ENCODE peak calls at places on chromosomes 4 and X, in five cellular contexts. N is K562, I is fibroblast of lung, M is HCT116, D is HepG2. H is an unnamed sample.

GRCh38 chr4:25953740-25954139 is 39.7 kb downstream of the SMIM20 start:
- DNase-seq in M (peak; percentile 79), I (peak; percentile 4), N (no peak), D (peak; percentile 21), H (peak; percentile 70)

GRCh38 chrX:136767104-136767941 is 13.4 kb downstream of the ARHGEF6 start:
- DNase-seq in N (peak; percentile 67), D (peak; percentile 1), I (peak; percentile 60), M (no peak), H (peak; percentile 2)

GRCh38 chrX:69361286-69361926 is 142.7 kb upstream of the NALF2 start:
- DNase-seq in N (no peak), M (no peak), D (no peak), I (peak; percentile 39), H (peak; percentile 4)

GRCh38 chr4:67762091-67762490 is 7.9 kb upstream of the GNRHR start:
- DNase-seq in I (peak; percentile 58), D (no peak), M (no peak), N (no peak), H (no peak)

GRCh38 chr4:10535900-10536299 is 78.7 kb upstream of the ZNF518B start:
- DNase-seq in I (no peak), D (no peak), M (no peak), N (no peak), H (no peak)

GRCh38 chr4:99998062-99998880 is 48.2 kb upstream of the H2AZ1 start:
- DNase-seq in N (no peak), M (peak; percentile 37), I (peak; percentile 59), D (peak; percentile 9), H (peak; percentile 34)

GRCh38 chr4:184471872-184472539 is 2.3 kb downstream of the IRF2 start:
- DNase-seq in I (peak; percentile 40), M (no peak), N (no peak), D (no peak), H (peak; percentile 38)

GRCh38 chrX:149531599-149531998 is 9.2 kb upstream of the EOLA1 start:
- DNase-seq in I (no peak), M (no peak), N (no peak), D (no peak), H (no peak)

GRCh38 chr4:85913925-85914694 is 439.2 kb downstream of the ARHGAP24 start:
- DNase-seq in I (no peak), M (no peak), N (no peak), D (no peak), H (no peak)
- H3K27ac ChIP-seq in I (no peak overlapping the region), M (no peak overlapping the region), N (no peak overlapping the region), D (no peak overlapping the region), H (no peak overlapping the region)

DNA sequence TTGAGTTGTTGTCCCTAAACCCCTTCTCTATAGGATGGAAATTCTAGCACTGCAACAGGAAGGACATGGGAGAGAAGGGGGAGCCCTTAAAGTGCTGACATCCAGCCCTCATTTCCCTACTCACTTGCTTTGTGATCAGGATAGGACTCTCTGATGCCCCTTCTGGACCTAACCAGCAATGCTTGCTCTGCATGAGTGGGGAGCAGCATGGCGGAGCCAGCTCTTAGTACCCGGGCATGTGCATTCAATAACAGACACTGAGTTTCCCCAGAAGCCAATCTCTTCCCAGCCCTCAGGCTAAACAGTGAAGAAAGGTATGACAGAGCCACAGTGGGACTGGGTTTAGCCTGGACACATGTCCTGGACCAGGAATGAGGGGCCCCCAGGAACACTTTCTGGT is 14.0 kb downstream of the SOD3 start:
- DNase-seq in D (no peak), I (no peak), N (no peak), M (no peak), H (no peak)
- TF ChIP-seq CTCF in D (peak; percentile 4), I (no peak), N (peak; percentile 29), M (no peak), H (no peak)

DNA sequence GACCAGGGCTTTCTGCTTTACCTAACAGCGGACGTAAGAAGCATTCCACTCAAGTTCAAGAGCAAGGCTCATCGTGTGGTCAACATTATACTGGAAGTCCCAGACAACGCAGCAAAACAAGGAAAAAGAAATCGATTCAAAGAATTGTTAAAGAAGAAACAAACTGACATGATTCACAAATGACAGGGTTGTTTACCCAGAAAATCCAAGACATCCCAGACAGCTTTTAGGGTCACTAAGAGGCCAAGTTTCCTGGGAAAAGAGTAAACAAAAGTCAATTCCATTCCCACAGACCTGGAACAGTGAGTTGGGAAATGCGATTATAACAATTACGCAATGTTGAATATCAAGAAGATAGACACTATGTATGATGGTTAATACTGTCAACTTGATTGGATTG is 21.5 kb upstream of the HTRA3 start:
- DNase-seq in I (peak; percentile 59), M (no peak), N (no peak), D (no peak), H (no peak)
- H3K27ac ChIP-seq in I (no peak overlapping the region), M (no peak overlapping the region), N (no peak overlapping the region), D (no peak overlapping the region), H (no peak overlapping the region)

GRCh38 chr4:142886566-142886965 is 40.5 kb upstream of the INPP4B start:
- DNase-seq in D (no peak), I (no peak), N (no peak), M (no peak), H (no peak)

GRCh38 chr4:142881331-142881730 is 35.2 kb upstream of the INPP4B start:
- DNase-seq in M (no peak), I (no peak), N (no peak), D (no peak), H (no peak)

GRCh38 chr4:142883433-142883832 is 37.3 kb upstream of the INPP4B start:
- DNase-seq in I (peak; percentile 28), N (no peak), M (peak; percentile 12), D (no peak), H (no peak)
- TF ChIP-seq CTCF in I (no peak), N (no peak), M (peak; percentile 15), D (no peak), H (no peak)

DNA sequence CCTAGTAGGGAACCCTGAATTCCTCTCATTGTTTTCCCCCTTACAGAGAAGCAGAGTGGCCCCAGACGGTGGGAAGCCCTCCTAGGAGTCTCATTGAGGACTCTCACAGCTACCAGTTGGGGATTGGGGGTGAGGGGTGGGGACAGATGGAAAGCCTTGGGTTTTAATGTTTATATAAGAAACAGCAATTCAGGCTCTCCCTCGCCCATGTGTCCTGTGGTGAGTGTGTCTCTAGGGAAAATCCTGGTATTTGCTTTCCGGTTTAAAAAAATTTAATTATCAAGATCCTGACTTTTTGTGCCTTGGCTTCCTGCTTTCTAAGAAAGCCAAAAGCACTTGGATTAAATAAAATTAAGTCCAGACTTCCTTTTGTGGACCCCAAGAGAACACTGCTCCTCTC is 93.9 kb downstream of the SOWAHB start:
- DNase-seq in D (no peak), I (peak; percentile 21), M (no peak), N (no peak), H (no peak)
- H3K27ac ChIP-seq in D (no peak overlapping the region), I (peak overlapping the region; percentile 59), M (no peak overlapping the region), N (no peak overlapping the region), H (peak overlapping the region; percentile 39)

GRCh38 chr4:77862478-77863216 is at the start of gene MRPL1:
- DNase-seq in M (peak; percentile 95), N (peak; percentile 77), D (peak; percentile 94), I (peak; percentile 98), H (peak; percentile 89)
- TF ChIP-seq CTCF in M (no peak), N (no peak), D (peak; percentile 66), I (no peak), H (no peak)

GRCh38 chr4:3863841-3864734 is 97.9 kb downstream of the ADRA2C start:
- DNase-seq in M (no peak), N (no peak), D (no peak), I (no peak), H (no peak)

GRCh38 chr4:3864736-3865721 is 98.8 kb downstream of the ADRA2C start:
- DNase-seq in M (no peak), D (no peak), N (no peak), I (no peak), H (no peak)

GRCh38 chr4:3860913-3861636 is 94.9 kb downstream of the ADRA2C start:
- DNase-seq in N (no peak), I (no peak), M (no peak), D (no peak), H (no peak)

GRCh38 chr4:3861720-3862639 is 95.8 kb downstream of the ADRA2C start:
- DNase-seq in M (no peak), I (no peak), N (no peak), D (no peak), H (no peak)

GRCh38 chr4:3862640-3863420 is 96.6 kb downstream of the ADRA2C start:
- DNase-seq in M (no peak), D (no peak), N (peak; percentile 43), I (no peak), H (no peak)
- H3K27ac ChIP-seq in M (peak overlapping the region; percentile 26), D (no peak overlapping the region), N (no peak overlapping the region), I (no peak overlapping the region), H (no peak overlapping the region)

DNA sequence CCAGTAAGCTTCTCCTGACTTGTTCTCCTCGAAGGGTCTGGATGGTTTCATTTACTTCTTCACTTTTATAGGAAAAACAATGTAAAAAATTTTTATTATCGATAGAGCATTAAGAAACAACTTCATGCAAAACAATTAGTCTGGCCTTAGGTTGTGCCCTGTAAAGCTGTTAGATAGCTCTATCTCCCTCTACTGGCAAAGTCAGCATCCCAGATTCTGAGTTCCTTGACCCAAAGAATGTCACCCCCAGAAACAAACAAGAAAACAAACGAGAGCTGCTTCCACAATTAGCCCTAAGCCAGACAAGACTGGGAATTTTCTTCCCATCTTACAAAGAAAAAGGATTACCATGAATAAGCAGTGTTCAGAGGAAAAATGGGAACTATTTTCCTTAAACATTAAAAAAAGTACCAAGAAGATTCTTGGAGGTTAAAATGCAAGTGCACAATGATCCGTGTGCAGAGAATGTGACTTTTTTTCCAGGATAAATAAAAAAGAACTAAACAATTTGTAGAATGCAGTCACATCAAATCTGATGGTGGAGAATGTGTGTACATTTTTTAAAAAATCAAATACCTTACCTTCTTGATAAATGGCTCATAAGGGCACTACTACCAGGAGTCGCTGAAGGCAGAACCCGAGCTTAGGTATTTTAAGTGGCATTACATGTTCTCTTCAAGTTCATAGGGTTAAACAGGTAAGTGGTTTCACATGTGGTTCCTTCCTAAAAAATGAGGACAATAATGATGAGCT is 293.2 kb downstream of the FBXO8 start:
- DNase-seq in N (no peak), D (peak; percentile 15), M (peak; percentile 24), I (peak; percentile 72), H (peak; percentile 8)
- TF ChIP-seq CTCF in N (peak; percentile 50), D (peak; percentile 35), M (peak; percentile 10), I (peak; percentile 66), H (peak; percentile 53)